ENCODE peak calls at places on chromosome 13, in seven cellular contexts. One of them, this sample, is unnamed. For H3K4me1, the result is how much of the 10 kb centered on the place peaks cover.

GRCh38 chr13:72386138-72386684 is 341.2 kb downstream of the MZT1 start:
- DNase-seq in GM23338: no peak
- DNase-seq in OCI-LY7: no peak
- DNase-seq in thyroid gland: no peak
- DNase-seq in H9: no peak
- DNase-seq in tibial nerve: no peak
- DNase-seq in heart left ventricle: no peak
- DNase-seq in this sample: no peak

GRCh38 chr13:105177265-105177900 is 1358.1 kb downstream of the EFNB2 start:
- DNase-seq in H9: no peak
- DNase-seq in OCI-LY7: no peak
- DNase-seq in heart left ventricle: no peak
- DNase-seq in GM23338: no peak
- DNase-seq in tibial nerve: no peak
- DNase-seq in thyroid gland: no peak
- DNase-seq in this sample: no peak

GRCh38 chr13:75258159-75258782 is 223.7 kb downstream of the TBC1D4 start:
- DNase-seq in thyroid gland: no peak
- DNase-seq in tibial nerve: no peak
- DNase-seq in OCI-LY7: peak
- DNase-seq in heart left ventricle: no peak
- DNase-seq in GM23338: peak
- DNase-seq in H9: no peak
- DNase-seq in this sample: peak

GRCh38 chr13:46015374-46015773 is 37.2 kb downstream of the ZC3H13 start:
- DNase-seq in H9: no peak
- DNase-seq in GM23338: no peak
- DNase-seq in tibial nerve: no peak
- DNase-seq in OCI-LY7: no peak
- DNase-seq in heart left ventricle: no peak
- DNase-seq in thyroid gland: no peak
- DNase-seq in this sample: no peak

GRCh38 chr13:77359171-77359570 is 32.3 kb upstream of the MYCBP2 start:
- DNase-seq in tibial nerve: no peak
- DNase-seq in GM23338: no peak
- DNase-seq in H9: no peak
- DNase-seq in heart left ventricle: no peak
- DNase-seq in OCI-LY7: no peak
- DNase-seq in thyroid gland: no peak
- DNase-seq in this sample: no peak

GRCh38 chr13:77544765-77545316 is 9.3 kb downstream of the SCEL start:
- DNase-seq in tibial nerve: no peak
- DNase-seq in GM23338: no peak
- DNase-seq in thyroid gland: no peak
- DNase-seq in H9: no peak
- DNase-seq in heart left ventricle: no peak
- DNase-seq in OCI-LY7: no peak
- DNase-seq in this sample: no peak

GRCh38 chr13:35164324-35164932 is 222.4 kb downstream of the NBEA start:
- DNase-seq in heart left ventricle: no peak
- DNase-seq in GM23338: peak
- DNase-seq in OCI-LY7: peak
- DNase-seq in tibial nerve: no peak
- DNase-seq in H9: no peak
- DNase-seq in thyroid gland: no peak
- DNase-seq in this sample: peak

GRCh38 chr13:25910243-25910642 is 141.6 kb downstream of the SHISA2 start:
- DNase-seq in thyroid gland: no peak
- DNase-seq in OCI-LY7: no peak
- DNase-seq in tibial nerve: no peak
- DNase-seq in heart left ventricle: no peak
- DNase-seq in GM23338: no peak
- DNase-seq in H9: no peak
- DNase-seq in this sample: peak

GRCh38 chr13:96075953-96076543 is 13.9 kb upstream of the HS6ST3 start:
- DNase-seq in H9: no peak
- DNase-seq in tibial nerve: no peak
- DNase-seq in GM23338: peak
- DNase-seq in thyroid gland: no peak
- DNase-seq in heart left ventricle: no peak
- DNase-seq in OCI-LY7: peak
- DNase-seq in this sample: peak

GRCh38 chr13:92843549-92843948 is 383.1 kb upstream of the GPC6 start:
- DNase-seq in thyroid gland: no peak
- DNase-seq in tibial nerve: no peak
- DNase-seq in heart left ventricle: no peak
- DNase-seq in H9: no peak
- DNase-seq in OCI-LY7: no peak
- DNase-seq in GM23338: no peak
- DNase-seq in this sample: peak

GRCh38 chr13:92727118-92727517 is 499.5 kb upstream of the GPC6 start:
- DNase-seq in tibial nerve: no peak
- DNase-seq in heart left ventricle: no peak
- DNase-seq in GM23338: no peak
- DNase-seq in thyroid gland: no peak
- DNase-seq in OCI-LY7: no peak
- DNase-seq in H9: no peak
- DNase-seq in this sample: no peak

GRCh38 chr13:114110091-114110829 is 22.2 kb downstream of the RASA3 start:
- DNase-seq in tibial nerve: peak
- DNase-seq in GM23338: peak
- DNase-seq in OCI-LY7: peak
- DNase-seq in H9: peak
- DNase-seq in heart left ventricle: no peak
- DNase-seq in thyroid gland: no peak
- DNase-seq in this sample: no peak

GRCh38 chr13:100100115-100100879 is 11.4 kb downstream of the PCCA start:
- DNase-seq in tibial nerve: no peak
- DNase-seq in thyroid gland: peak
- DNase-seq in GM23338: no peak
- DNase-seq in heart left ventricle: peak
- DNase-seq in H9: no peak
- DNase-seq in OCI-LY7: no peak
- DNase-seq in this sample: peak

GRCh38 chr13:100096526-100096925 is 7.6 kb downstream of the PCCA start:
- DNase-seq in thyroid gland: no peak
- DNase-seq in GM23338: no peak
- DNase-seq in OCI-LY7: no peak
- DNase-seq in H9: no peak
- DNase-seq in heart left ventricle: no peak
- DNase-seq in tibial nerve: no peak
- DNase-seq in this sample: no peak

GRCh38 chr13:100098445-100099116 is 9.7 kb downstream of the PCCA start:
- DNase-seq in OCI-LY7: no peak
- DNase-seq in thyroid gland: no peak
- DNase-seq in heart left ventricle: no peak
- DNase-seq in tibial nerve: no peak
- DNase-seq in GM23338: no peak
- DNase-seq in H9: no peak
- DNase-seq in this sample: peak

GRCh38 chr13:100095498-100095897 is 6.6 kb downstream of the PCCA start:
- DNase-seq in GM23338: no peak
- DNase-seq in H9: no peak
- DNase-seq in OCI-LY7: no peak
- DNase-seq in thyroid gland: no peak
- DNase-seq in heart left ventricle: no peak
- DNase-seq in tibial nerve: no peak
- DNase-seq in this sample: no peak

DNA sequence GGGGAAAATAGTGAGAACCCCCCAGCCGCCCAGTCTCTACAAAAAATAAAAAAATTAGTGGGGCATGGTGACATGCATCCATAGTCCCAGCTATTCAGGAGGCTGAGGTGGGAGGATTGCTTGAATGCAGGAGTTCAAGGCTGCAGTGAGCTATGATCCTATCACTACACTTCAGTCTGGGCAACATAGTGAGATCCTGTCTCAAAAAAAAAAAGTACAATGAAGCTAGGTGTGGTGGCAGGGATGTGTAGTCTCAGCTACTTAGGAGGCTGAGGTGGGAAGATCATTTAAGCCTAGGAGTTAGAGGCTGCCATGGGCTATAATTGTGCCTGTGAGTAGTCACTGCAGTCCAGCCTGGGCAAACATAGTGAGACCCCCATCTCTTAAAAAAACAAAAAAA is 8.9 kb downstream of the PCCA start:
- DNase-seq in H9: no peak
- DNase-seq in GM23338: no peak
- DNase-seq in thyroid gland: no peak
- DNase-seq in tibial nerve: no peak
- DNase-seq in OCI-LY7: no peak
- DNase-seq in heart left ventricle: no peak
- DNase-seq in this sample: no peak
- H3K4me1 ChIP-seq in H9: under half
- H3K4me1 ChIP-seq in GM23338: under half
- H3K4me1 ChIP-seq in thyroid gland: under half
- H3K4me1 ChIP-seq in tibial nerve: under half
- H3K4me1 ChIP-seq in OCI-LY7: under half
- H3K4me1 ChIP-seq in heart left ventricle: under half
- H3K4me1 ChIP-seq in this sample: under half

GRCh38 chr13:110520431-110521295 is 40.9 kb downstream of the RAB20 start:
- DNase-seq in tibial nerve: peak
- DNase-seq in thyroid gland: peak
- DNase-seq in heart left ventricle: peak
- DNase-seq in H9: no peak
- DNase-seq in GM23338: no peak
- DNase-seq in OCI-LY7: no peak
- DNase-seq in this sample: peak
- H3K27ac ChIP-seq in tibial nerve: peak
- H3K27ac ChIP-seq in thyroid gland: peak
- H3K27ac ChIP-seq in heart left ventricle: peak
- H3K27ac ChIP-seq in H9: no peak
- H3K27ac ChIP-seq in GM23338: no peak
- H3K27ac ChIP-seq in OCI-LY7: no peak
- H3K27ac ChIP-seq in this sample: peak

DNA sequence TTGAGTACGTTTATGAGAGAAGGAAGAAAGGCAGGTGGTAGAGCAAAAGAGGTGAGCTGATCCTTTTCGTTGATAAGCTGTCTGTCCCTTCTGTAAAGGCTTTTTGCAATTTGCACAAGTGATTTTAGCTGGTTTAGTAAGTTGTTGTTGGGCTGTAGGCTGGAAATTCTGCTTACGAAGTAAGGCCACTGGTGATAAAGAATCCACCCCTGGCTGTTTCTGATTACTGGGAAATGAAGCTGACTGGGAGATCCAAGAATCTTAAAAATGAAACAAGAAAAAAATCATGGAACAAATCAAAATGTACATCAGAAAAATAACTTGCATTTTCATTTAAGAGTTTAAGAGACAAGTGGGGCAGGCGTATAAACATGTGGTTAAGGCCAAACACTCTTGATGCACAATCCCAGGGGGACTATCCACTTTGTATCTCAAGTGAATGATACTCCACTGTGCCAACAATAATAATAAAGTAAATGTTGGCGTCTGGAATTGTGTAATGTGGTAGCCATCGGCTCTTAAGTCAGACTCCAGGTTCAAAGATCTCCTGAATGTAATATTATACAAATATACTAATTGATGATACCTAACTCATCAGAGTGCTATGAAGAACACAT is 24.6 kb downstream of the ZMYM5 start:
- DNase-seq in H9: no peak
- DNase-seq in thyroid gland: no peak
- DNase-seq in heart left ventricle: no peak
- DNase-seq in OCI-LY7: no peak
- DNase-seq in tibial nerve: no peak
- DNase-seq in GM23338: no peak
- DNase-seq in this sample: no peak
- TF ChIP-seq CTCF in H9: no peak
- TF ChIP-seq CTCF in thyroid gland: no peak
- TF ChIP-seq CTCF in heart left ventricle: no peak
- TF ChIP-seq CTCF in OCI-LY7: no peak
- TF ChIP-seq CTCF in tibial nerve: no peak
- TF ChIP-seq CTCF in GM23338: no peak
- TF ChIP-seq CTCF in this sample: no peak

DNA sequence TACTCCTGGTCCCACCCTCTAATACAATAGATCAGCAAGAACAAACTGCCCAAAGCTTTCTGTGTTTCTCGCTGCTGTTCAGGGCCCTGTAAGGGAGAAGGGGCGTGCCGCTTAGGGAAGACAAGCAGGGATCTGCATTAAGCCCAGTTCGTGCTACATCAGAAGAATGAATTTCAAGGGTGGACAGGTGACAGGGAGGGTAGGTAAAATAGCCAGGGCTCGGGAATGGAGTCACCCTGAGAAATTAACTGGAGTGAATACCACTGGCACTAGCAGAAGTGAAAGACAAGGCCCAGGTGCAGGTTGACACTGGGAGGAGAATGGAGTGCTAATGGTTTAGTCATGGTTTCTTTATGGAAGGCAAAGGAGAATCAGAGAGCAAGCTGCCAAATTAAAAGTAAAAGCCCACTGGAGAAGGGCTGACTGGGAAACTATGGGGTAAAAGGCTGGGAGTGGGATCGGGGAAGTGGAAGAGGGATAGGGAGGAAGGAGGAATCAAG is 183.1 kb upstream of the TSC22D1 start:
- DNase-seq in tibial nerve: no peak
- DNase-seq in OCI-LY7: no peak
- DNase-seq in thyroid gland: no peak
- DNase-seq in heart left ventricle: no peak
- DNase-seq in GM23338: no peak
- DNase-seq in H9: no peak
- DNase-seq in this sample: peak
- H3K4me1 ChIP-seq in tibial nerve: under half
- H3K4me1 ChIP-seq in OCI-LY7: under half
- H3K4me1 ChIP-seq in thyroid gland: under half
- H3K4me1 ChIP-seq in heart left ventricle: under half
- H3K4me1 ChIP-seq in GM23338: under half
- H3K4me1 ChIP-seq in H9: under half
- H3K4me1 ChIP-seq in this sample: under half